ENCODE peak calls at places on chromosomes 11 and 22, in five cellular contexts. J, M, Q, V and K are unnamed samples.
A peak's percentile ranks its signal among the peaks of the same experiment; 100 is the strongest.

GRCh38 chr11:111081021-111081511 is 164.5 kb upstream of the POU2AF2 start:
- DNase-seq in Q (no peak), M (no peak), V (no peak), J (no peak), K (no peak)

GRCh38 chr11:63567044-63567840 is 4.1 kb upstream of the PLAAT2 start:
- DNase-seq in M (no peak), Q (no peak), J (no peak), V (no peak), K (peak; percentile 93)

GRCh38 chr11:35390737-35391682 is 28.3 kb downstream of the SLC1A2 start:
- DNase-seq in M (no peak), V (no peak), J (no peak), Q (peak; percentile 0), K (no peak)

GRCh38 chr11:111327908-111328624 is 29.7 kb downstream of the POU2AF3 start:
- DNase-seq in J (peak; percentile 25), Q (no peak), M (no peak), V (no peak), K (no peak)

GRCh38 chr22:45783021-45783420 is 111.4 kb downstream of the ATXN10 start:
- DNase-seq in V (no peak), J (no peak), M (no peak), Q (no peak), K (no peak)

GRCh38 chr11:46273511-46274205 is 3.8 kb upstream of the CREB3L1 start:
- DNase-seq in M (no peak), J (no peak), V (no peak), Q (no peak), K (no peak)

GRCh38 chr11:26947904-26948639 is 45.8 kb upstream of the FIBIN start:
- DNase-seq in J (no peak), M (no peak), Q (no peak), V (no peak), K (no peak)

GRCh38 chr11:1875093-1875785 is 16.5 kb downstream of the PRR33 start:
- DNase-seq in M (no peak), Q (no peak), J (no peak), V (no peak), K (no peak)

GRCh38 chr11:86514453-86514852 is 139.8 kb downstream of the CCDC81 start:
- DNase-seq in V (no peak), Q (no peak), M (no peak), J (no peak), K (peak; percentile 15)

GRCh38 chr11:123690490-123690889 is 36.1 kb upstream of the SCN3B start:
- DNase-seq in V (no peak), J (no peak), M (no peak), Q (no peak), K (no peak)

GRCh38 chr11:12244156-12244555 is 133.2 kb upstream of the PARVA start:
- DNase-seq in J (no peak), Q (no peak), V (no peak), M (no peak), K (no peak)